ENCODE peak calls at places on chromosomes 3 and 15, in eight cellular contexts. F is PC-3, L is heart left ventricle, D is GM12878, V is pancreas, Y is Peyer's patch, J is kidney, I is HAP-1. O is an unnamed sample.

GRCh38 chr3:13273604-13274105 is 146.5 kb downstream of the NUP210 start:
- DNase-seq in Y (no peak), L (no peak), F (no peak), I (no peak), V (no peak), J (no peak), D (no peak), O (no peak)

GRCh38 chr3:13891492-13892073 is 11.7 kb upstream of the WNT7A start:
- DNase-seq in J (no peak), V (no peak), L (no peak), D (no peak), I (no peak), F (no peak), Y (no peak), O (peak; percentile 32)

GRCh38 chr15:96535148-96535547 is 204.6 kb downstream of the NR2F2 start:
- DNase-seq in V (no peak), D (no peak), L (no peak), Y (no peak), F (no peak), J (no peak), I (no peak), O (no peak)

GRCh38 chr3:193040836-193041672 is 123.4 kb upstream of the MB21D2 start:
- DNase-seq in V (no peak), F (peak; percentile 81), Y (no peak), I (peak; percentile 51), D (peak; percentile 5), J (no peak), L (no peak), O (peak; percentile 27)

GRCh38 chr3:184932777-184933176 is 120.8 kb downstream of the VPS8 start:
- DNase-seq in L (no peak), I (no peak), D (no peak), J (no peak), V (no peak), Y (no peak), F (no peak), O (no peak)

GRCh38 chr3:57530071-57530608 is 14.0 kb downstream of the DNAH12 start:
- DNase-seq in V (no peak), I (no peak), L (no peak), F (peak; percentile 59), Y (no peak), D (no peak), J (no peak), O (no peak)

GRCh38 chr15:43511012-43511885 is 6.2 kb upstream of the MAP1A start:
- DNase-seq in Y (no peak), V (peak; percentile 27), J (no peak), D (no peak), F (peak; percentile 46), L (no peak), I (no peak), O (no peak)

GRCh38 chr3:112776000-112776399 is 70.7 kb downstream of the CD200R1L start:
- DNase-seq in J (no peak), D (no peak), I (no peak), L (no peak), Y (no peak), V (no peak), F (peak; percentile 60), O (no peak)

GRCh38 chr3:189995129-189995528 is 125.6 kb downstream of the P3H2 start:
- DNase-seq in I (no peak), F (no peak), Y (no peak), J (no peak), V (no peak), D (no peak), L (no peak), O (no peak)

GRCh38 chr15:74983725-74984231 is 11.6 kb upstream of the SCAMP5 start:
- DNase-seq in J (no peak), F (peak; percentile 56), V (no peak), Y (no peak), L (no peak), I (no peak), D (peak; percentile 27), O (no peak)

GRCh38 chr3:36397856-36398255 is 17.6 kb downstream of the STAC start:
- DNase-seq in Y (no peak), I (no peak), J (no peak), V (no peak), L (no peak), F (no peak), D (no peak), O (no peak)

GRCh38 chr3:115648559-115648958 is 25.2 kb downstream of the GAP43 start:
- DNase-seq in I (no peak), F (no peak), Y (no peak), J (no peak), L (no peak), V (no peak), D (no peak), O (no peak)

GRCh38 chr3:195462308-195462610 is 19.4 kb upstream of the ACAP2 start:
- DNase-seq in L (no peak), V (no peak), F (peak; percentile 10), Y (no peak), J (no peak), D (no peak), I (no peak), O (no peak)

GRCh38 chr3:47525617-47526016 is 12.1 kb upstream of the ELP6 start:
- DNase-seq in L (no peak), F (no peak), V (no peak), I (no peak), J (no peak), Y (no peak), D (no peak), O (no peak)

GRCh38 chr3:129645291-129645690 is 38.8 kb upstream of the PLXND1 start:
- DNase-seq in J (no peak), I (no peak), F (no peak), V (no peak), D (no peak), Y (no peak), L (no peak), O (no peak)

GRCh38 chr15:52252781-52253180 is 42.8 kb downstream of the MYO5C start:
- DNase-seq in L (no peak), F (peak; percentile 93), I (no peak), D (no peak), V (no peak), J (no peak), Y (no peak), O (no peak)

GRCh38 chr3:84958495-84959469 is at the start of gene CADM2:
- DNase-seq in D (no peak), Y (peak; percentile 45), L (peak; percentile 86), I (peak; percentile 90), F (peak; percentile 88), V (peak; percentile 89), J (peak; percentile 93), O (peak; percentile 77)

GRCh38 chr3:73576995-73577394 is 47.7 kb downstream of the PDZRN3 start:
- DNase-seq in I (no peak), F (no peak), J (no peak), Y (no peak), V (no peak), D (no peak), L (no peak), O (no peak)

GRCh38 chr15:82548700-82549099 is 8.4 kb upstream of the RPS17 start:
- DNase-seq in D (no peak), L (no peak), J (no peak), F (no peak), I (no peak), Y (no peak), V (no peak), O (no peak)

GRCh38 chr3:139655880-139656279 is 21.9 kb downstream of the NMNAT3 start:
- DNase-seq in I (no peak), V (no peak), F (no peak), J (no peak), D (no peak), Y (no peak), L (no peak), O (no peak)

GRCh38 chr15:72197045-72197459 is 535 bp downstream of the GRAMD2A start:
- DNase-seq in L (no peak), I (no peak), Y (no peak), F (no peak), V (no peak), J (no peak), D (no peak), O (no peak)
- H3K4me3 ChIP-seq in L (peak overlapping the region; percentile 18), I (no peak overlapping the region), Y (peak overlapping the region; percentile 58), F (no peak overlapping the region), V (no peak overlapping the region), J (peak overlapping the region; percentile 55), D (no peak overlapping the region), O (no peak overlapping the region)

GRCh38 chr15:40323239-40323952 is at the start of gene INAFM2:
- DNase-seq in V (peak; percentile 93), I (peak; percentile 96), Y (peak; percentile 92), F (peak; percentile 93), D (peak; percentile 48), L (peak; percentile 93), J (peak; percentile 96), O (peak; percentile 93)
- H3K4me3 ChIP-seq in V (peak within 1 kb of the TSS; percentile 80), I (peak within 1 kb of the TSS; percentile 52), Y (peak within 1 kb of the TSS; percentile 93), F (peak within 1 kb of the TSS; percentile 84), D (peak within 1 kb of the TSS; percentile 72), L (peak within 1 kb of the TSS; percentile 82), J (peak within 1 kb of the TSS; percentile 44), O (peak within 1 kb of the TSS; percentile 53)

GRCh38 chr15:40845511-40846284 is 1.9 kb downstream of the SPINT1 start:
- DNase-seq in J (peak; percentile 82), D (no peak), V (peak; percentile 86), I (no peak), L (no peak), Y (no peak), F (peak; percentile 97), O (no peak)
- H3K4me3 ChIP-seq in J (peak overlapping the region; percentile 54), D (peak overlapping the region; percentile 45), V (no peak overlapping the region), I (no peak overlapping the region), L (no peak overlapping the region), Y (peak overlapping the region; percentile 73), F (peak overlapping the region; percentile 88), O (no peak overlapping the region)

GRCh38 chr3:172470588-172470987 is 22.3 kb upstream of the GHSR start:
- DNase-seq in L (no peak), D (no peak), J (no peak), Y (no peak), I (no peak), V (no peak), F (no peak), O (no peak)
- H3K4me3 ChIP-seq in L (no peak overlapping the region), D (no peak overlapping the region), J (no peak overlapping the region), Y (no peak overlapping the region), I (no peak overlapping the region), V (no peak overlapping the region), F (no peak overlapping the region), O (no peak overlapping the region)

GRCh38 chr15:64149424-64150235 is 1.9 kb upstream of the SNX22 start:
- DNase-seq in F (peak; percentile 31), Y (no peak), I (peak; percentile 48), L (no peak), J (no peak), V (no peak), D (no peak), O (peak; percentile 57)
- H3K4me3 ChIP-seq in F (no peak overlapping the region), Y (no peak overlapping the region), I (no peak overlapping the region), L (no peak overlapping the region), J (no peak overlapping the region), V (no peak overlapping the region), D (no peak overlapping the region), O (no peak overlapping the region)

DNA sequence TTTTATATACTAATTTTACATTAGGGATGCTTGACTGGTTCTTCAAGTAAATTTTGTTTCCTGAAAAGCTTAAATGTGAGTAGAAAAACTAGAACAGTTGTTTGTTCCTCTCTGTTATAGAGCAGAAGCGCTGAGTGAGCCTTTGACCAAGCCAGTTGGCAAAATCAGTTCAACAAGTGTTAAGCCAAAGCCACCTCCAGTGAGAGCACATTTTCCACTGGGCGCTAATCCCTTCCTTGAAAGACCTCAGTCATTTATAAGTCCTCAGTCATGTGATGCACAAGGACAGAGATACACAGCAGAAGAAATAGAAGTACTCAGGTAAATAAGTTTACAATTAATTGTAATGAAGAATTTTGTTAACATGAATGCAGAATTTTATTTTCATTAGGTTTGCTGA is 14.6 kb downstream of the CAPN7 start:
- DNase-seq in V (no peak), J (no peak), Y (no peak), F (no peak), L (no peak), D (no peak), I (no peak), O (no peak)
- H3K4me3 ChIP-seq in V (no peak overlapping the region), J (no peak overlapping the region), Y (no peak overlapping the region), F (no peak overlapping the region), L (no peak overlapping the region), D (no peak overlapping the region), I (no peak overlapping the region), O (no peak overlapping the region)